ENCODE peak calls at places on chromosomes 13 and 19, in six cellular contexts. Y is heart right ventricle; M is stimulated activated naive CD8-positive, alpha-beta T cell treated with anti-CD3 and anti-CD28 coated beads, Interleukin-15, Interleukin-2, amounts not matched to agents 100 U/mL and 50 U/mL, for 24 hours; I is pancreas; Q is Panc1; A is effector memory CD8-positive, alpha-beta T cell. E is an unnamed sample.

GRCh38 chr19:39997595-39998216 is 846 bp downstream of the ZNF546 start:
- ATAC-seq in Q (peak; percentile 12), A (no peak), M (peak; percentile 29), Y (peak; percentile 21), I (peak; percentile 17), E (no peak)

GRCh38 chr13:20197361-20197834 is 4.7 kb upstream of the GJB2 start:
- ATAC-seq in Y (no peak), A (peak; percentile 67), Q (peak; percentile 64), I (peak; percentile 79), M (peak; percentile 42), E (no peak)

GRCh38 chr19:2591537-2592291 is 110.8 kb downstream of the GNG7 start:
- ATAC-seq in Q (no peak), M (no peak), Y (no peak), A (no peak), I (peak; percentile 39), E (no peak)

GRCh38 chr19:31260171-31260933 is 88.9 kb downstream of the TSHZ3 start:
- ATAC-seq in A (no peak), Y (no peak), Q (no peak), I (no peak), M (no peak), E (no peak)

GRCh38 chr13:74253161-74253560 is 119.0 kb upstream of the KLF12 start:
- ATAC-seq in A (peak; percentile 28), I (no peak), Y (no peak), M (peak; percentile 38), Q (no peak), E (no peak)

GRCh38 chr19:2533686-2534085 is 57.8 kb downstream of the GADD45B start:
- ATAC-seq in I (no peak), A (no peak), M (peak; percentile 42), Q (no peak), Y (no peak), E (no peak)

GRCh38 chr13:77374786-77375185 is 47.9 kb upstream of the MYCBP2 start:
- ATAC-seq in Y (no peak), I (peak; percentile 44), Q (no peak), M (peak; percentile 85), A (no peak), E (peak; percentile 63)

GRCh38 chr13:45305079-45305478 is 35.9 kb downstream of the TPT1 start:
- ATAC-seq in Q (no peak), Y (no peak), A (no peak), I (no peak), M (no peak), E (no peak)

GRCh38 chr19:55088543-55089265 is 13.0 kb downstream of the EPS8L1 start:
- ATAC-seq in Q (peak; percentile 60), I (peak; percentile 63), A (peak; percentile 64), M (peak; percentile 45), Y (no peak), E (no peak)

GRCh38 chr19:3360494-3361383 is 5.6 kb upstream of the NFIC start:
- ATAC-seq in Q (peak; percentile 37), I (peak; percentile 51), Y (peak; percentile 75), A (peak; percentile 37), M (peak; percentile 64), E (peak; percentile 71)

GRCh38 chr13:99380921-99381645 is 73.9 kb upstream of the GPR183 start:
- ATAC-seq in A (peak; percentile 74), M (peak; percentile 55), Y (peak; percentile 83), Q (no peak), I (no peak), E (peak; percentile 77)

GRCh38 chr19:6564393-6564792 is 26.6 kb downstream of the CD70 start:
- ATAC-seq in Q (no peak), I (no peak), Y (no peak), M (no peak), A (no peak), E (no peak)

GRCh38 chr19:771332-771785 is 20.4 kb downstream of the MISP start:
- ATAC-seq in M (no peak), Q (peak; percentile 82), Y (peak; percentile 57), A (peak; percentile 47), I (no peak), E (peak; percentile 43)

GRCh38 chr13:99015606-99016520 is 38.0 kb upstream of the DOCK9 start:
- ATAC-seq in Y (no peak), M (peak; percentile 46), Q (no peak), A (peak; percentile 72), I (no peak), E (no peak)

GRCh38 chr13:98664047-98664446 is 87.1 kb upstream of the STK24 start:
- ATAC-seq in Y (no peak), A (peak; percentile 16), Q (peak; percentile 65), M (peak; percentile 97), I (no peak), E (peak; percentile 69)

GRCh38 chr13:85473144-85473543 is 326.1 kb downstream of the SLITRK6 start:
- ATAC-seq in Y (no peak), I (no peak), M (no peak), Q (no peak), A (no peak), E (no peak)

GRCh38 chr19:16259385-16260159 is 61.9 kb downstream of the AP1M1 start:
- ATAC-seq in I (no peak), Q (no peak), Y (no peak), M (peak; percentile 51), A (peak; percentile 7), E (peak; percentile 96)

GRCh38 chr13:76454991-76455390 is 431.2 kb downstream of the KCTD12 start:
- ATAC-seq in A (no peak), Y (no peak), M (no peak), I (no peak), Q (no peak), E (no peak)

GRCh38 chr13:113366031-113366588 is 2.2 kb upstream of the GRTP1 start:
- ATAC-seq in Y (no peak), M (no peak), A (no peak), Q (peak; percentile 35), I (no peak), E (no peak)

GRCh38 chr13:32284927-32285632 is 30.1 kb downstream of the ZAR1L start:
- ATAC-seq in Q (no peak), M (no peak), A (no peak), Y (no peak), I (peak; percentile 64), E (no peak)

GRCh38 chr19:3586124-3586626 is 897 bp downstream of the GIPC3 start:
- ATAC-seq in I (peak; percentile 6), Q (peak; percentile 32), M (no peak), A (no peak), Y (peak; percentile 36), E (no peak)

GRCh38 chr19:313988-314815 is 23.0 kb upstream of the PLPP2 start:
- ATAC-seq in Y (no peak), A (no peak), Q (no peak), M (no peak), I (no peak), E (no peak)

GRCh38 chr13:94369862-94370491 is 109.5 kb downstream of the DCT start:
- ATAC-seq in Y (no peak), I (peak; percentile 95), M (no peak), Q (no peak), A (no peak), E (no peak)

GRCh38 chr19:32458500-32459123 is 53.0 kb downstream of the DPY19L3 start:
- ATAC-seq in I (no peak), Q (no peak), M (no peak), A (no peak), Y (no peak), E (no peak)

GRCh38 chr19:40006273-40006691 is 9.4 kb downstream of the ZNF546 start:
- ATAC-seq in A (no peak), M (no peak), Q (peak; percentile 91), Y (peak; percentile 47), I (no peak), E (no peak)

GRCh38 chr13:98761126-98761978 is 8.9 kb upstream of the SLC15A1 start:
- ATAC-seq in Y (no peak), A (no peak), Q (no peak), M (no peak), I (peak; percentile 65), E (no peak)

GRCh38 chr19:51788936-51789795 is 5.8 kb upstream of the FPR3 start:
- ATAC-seq in I (no peak), M (no peak), Q (no peak), Y (peak; percentile 52), A (no peak), E (no peak)

GRCh38 chr19:45137179-45137761 is 23.5 kb downstream of the NKPD1 start:
- ATAC-seq in A (no peak), M (no peak), Q (no peak), I (peak; percentile 51), Y (peak; percentile 64), E (peak; percentile 94)

GRCh38 chr13:105814902-105815250 is 720.6 kb downstream of the EFNB2 start:
- ATAC-seq in Y (no peak), M (no peak), Q (no peak), A (no peak), I (no peak), E (no peak)

E was measured in stimulated activated memory B cell treated with anti-CD40 and anti-IgM and Interleukin-4, amounts not matched to agents 10 μg/mL and 1 μg/mL and 100 μg/mL, for 72 hours.